ENCODE peak calls at places on chromosomes 2 and 18, in four cellular contexts. U is stimulated activated naive CD8-positive, alpha-beta T cell treated with anti-CD3 and anti-CD28 coated beads, Interleukin-15, Interleukin-2, amounts not matched to agents 100 U/mL and 50 U/mL, for 24 hours; T is foreskin keratinocyte; Z is activated CD4-positive, CD25-positive, alpha-beta regulatory T cell treated with anti-CD3 and anti-CD28 coated beads, Interleukin-2, amount 50 U/mL, for 24 hours. H is an unnamed sample.

GRCh38 chr18:7381307-7381706 is 150.4 kb downstream of the LRRC30 start:
- ATAC-seq in U (no peak), T (no peak), Z (no peak), H (no peak)

GRCh38 chr2:191645807-191646611 is 31.9 kb upstream of the NABP1 start:
- ATAC-seq in U (no peak), T (peak), Z (no peak), H (no peak)

GRCh38 chr2:985317-985898 is 34.8 kb downstream of the SNTG2 start:
- ATAC-seq in U (peak), T (no peak), Z (no peak), H (no peak)

GRCh38 chr2:73868204-73868978 is 24.4 kb upstream of the ACTG2 start:
- ATAC-seq in U (no peak), T (peak), Z (no peak), H (no peak)

GRCh38 chr18:34767601-34768027 is 57.5 kb downstream of the DTNA start:
- ATAC-seq in U (no peak), T (peak), Z (no peak), H (peak)

GRCh38 chr18:28690100-28690499 is 513.2 kb upstream of the CDH2 start:
- ATAC-seq in U (no peak), T (no peak), Z (no peak), H (no peak)

GRCh38 chr2:16739778-16740581 is 74.3 kb upstream of the CYRIA start:
- ATAC-seq in U (no peak), T (no peak), Z (no peak), H (no peak)

GRCh38 chr2:238921259-238921658 is 73.4 kb downstream of the TWIST2 start:
- ATAC-seq in U (no peak), T (peak), Z (no peak), H (no peak)

GRCh38 chr18:79403723-79404566 is 8.2 kb downstream of the NFATC1 start:
- ATAC-seq in U (no peak), T (peak), Z (no peak), H (no peak)

GRCh38 chr2:102436284-102436683 is 13.3 kb downstream of the IL18RAP start:
- ATAC-seq in U (no peak), T (no peak), Z (no peak), H (no peak)

GRCh38 chr2:217956895-217957457 is 45.8 kb downstream of the TNS1 start:
- ATAC-seq in U (no peak), T (no peak), Z (no peak), H (peak)

GRCh38 chr18:9022397-9023170 is 79.9 kb upstream of the NDUFV2 start:
- ATAC-seq in U (no peak), T (no peak), Z (no peak), H (no peak)

GRCh38 chr2:232022733-232023132 is 61.2 kb downstream of the DIS3L2 start:
- ATAC-seq in U (no peak), T (no peak), Z (no peak), H (no peak)

GRCh38 chr2:99112617-99113016 is 28.9 kb upstream of the C2orf15 start:
- ATAC-seq in U (no peak), T (no peak), Z (no peak), H (no peak)

GRCh38 chr2:134247679-134248078 is 6.2 kb upstream of the MGAT5 start:
- ATAC-seq in U (no peak), T (no peak), Z (no peak), H (peak)

GRCh38 chr18:48409591-48410094 is 460 bp upstream of the ZBTB7C start:
- ATAC-seq in U (peak), T (peak), Z (no peak), H (peak)

GRCh38 chr2:215530191-215530968 is 94.5 kb upstream of the FN1 start:
- ATAC-seq in U (no peak), T (peak), Z (no peak), H (no peak)

GRCh38 chr2:233513953-233514655 is 52.5 kb downstream of the USP40 start:
- ATAC-seq in U (no peak), T (no peak), Z (no peak), H (peak)

GRCh38 chr2:101770672-101771071 is 73.2 kb downstream of the MAP4K4 start:
- ATAC-seq in U (peak), T (peak), Z (no peak), H (peak)

GRCh38 chr2:239106314-239106908 is 258.5 kb downstream of the TWIST2 start:
- ATAC-seq in U (no peak), T (peak), Z (no peak), H (no peak)

GRCh38 chr18:27558388-27559158 is 373.5 kb upstream of the CHST9 start:
- ATAC-seq in U (no peak), T (no peak), Z (no peak), H (no peak)

GRCh38 chr2:88123975-88124917 is 3.6 kb downstream of the FABP1 start:
- ATAC-seq in U (no peak), T (no peak), Z (no peak), H (no peak)

GRCh38 chr18:56933472-56933871 is 213.4 kb upstream of the BOD1L2 start:
- ATAC-seq in U (no peak), T (no peak), Z (no peak), H (no peak)

GRCh38 chr2:172864182-172864581 is 128.5 kb downstream of the RAPGEF4 start:
- ATAC-seq in U (no peak), T (no peak), Z (peak), H (no peak)

GRCh38 chr2:8491296-8492048 is 190.4 kb upstream of the ID2 start:
- ATAC-seq in U (no peak), T (no peak), Z (no peak), H (no peak)

GRCh38 chr2:30625600-30626208 is 178.7 kb downstream of the LCLAT1 start:
- ATAC-seq in U (no peak), T (no peak), Z (no peak), H (no peak)

GRCh38 chr18:53796042-53796729 is 428.3 kb downstream of the MBD2 start:
- ATAC-seq in U (no peak), T (peak), Z (peak), H (peak)

GRCh38 chr2:175026385-175026784 is 21.2 kb upstream of the CHN1 start:
- ATAC-seq in U (no peak), T (no peak), Z (no peak), H (no peak)

GRCh38 chr18:48813833-48814489 is 136.8 kb downstream of the SMAD7 start:
- ATAC-seq in U (peak), T (no peak), Z (peak), H (no peak)

GRCh38 chr2:29057006-29057405 is 17.3 kb downstream of the PCARE start:
- ATAC-seq in U (no peak), T (no peak), Z (no peak), H (no peak)